ENCODE peak calls at places on chromosomes 13 and 19, in seven cellular contexts. O is HCT116, F is K562, Q is H1, U is SK-N-SH, T is GM12878, A is HepG2. N is an unnamed sample.

GRCh38 chr19:16078311-16078758 is 2.0 kb downstream of the TPM4 start:
- DNase-seq in O (no peak), F (peak), Q (no peak), U (no peak), T (no peak), A (no peak), N (no peak)

GRCh38 chr19:30362156-30362754 is 9.9 kb upstream of the ZNF536 start:
- DNase-seq in O (no peak), F (no peak), Q (no peak), U (no peak), T (no peak), A (no peak), N (no peak)

GRCh38 chr19:27745978-27746542 is 1466.9 kb downstream of the UQCRFS1 start:
- DNase-seq in O (no peak), F (no peak), Q (peak), U (no peak), T (no peak), A (no peak), N (no peak)

GRCh38 chr19:16421982-16422381 is 49.8 kb downstream of the EPS15L1 start:
- DNase-seq in O (no peak), F (no peak), Q (no peak), U (no peak), T (no peak), A (no peak), N (no peak)

GRCh38 chr19:44313231-44313630 is 8.4 kb upstream of the ZNF235 start:
- DNase-seq in O (no peak), F (no peak), Q (no peak), U (no peak), T (no peak), A (no peak), N (no peak)

GRCh38 chr13:113405481-113406300 is 41.8 kb upstream of the GRTP1 start:
- DNase-seq in O (no peak), F (no peak), Q (no peak), U (no peak), T (no peak), A (no peak), N (no peak)

GRCh38 chr13:67574320-67575233 is 344.4 kb upstream of the PCDH9 start:
- DNase-seq in O (no peak), F (no peak), Q (no peak), U (no peak), T (no peak), A (no peak), N (no peak)

GRCh38 chr13:36998624-36999041 is 507 bp downstream of the ALG5 start:
- DNase-seq in O (no peak), F (peak), Q (peak), U (peak), T (no peak), A (no peak), N (no peak)

GRCh38 chr19:46542428-46543230 is 47.0 kb upstream of the PNMA8B start:
- DNase-seq in O (peak), F (peak), Q (peak), U (peak), T (no peak), A (peak), N (peak)

GRCh38 chr13:46613409-46614049 is 60.6 kb downstream of the LRCH1 start:
- DNase-seq in O (no peak), F (no peak), Q (no peak), U (no peak), T (no peak), A (no peak), N (no peak)

GRCh38 chr13:73061478-73062275 is 2.9 kb downstream of the KLF5 start:
- DNase-seq in O (no peak), F (no peak), Q (no peak), U (no peak), T (no peak), A (no peak), N (no peak)

DNA sequence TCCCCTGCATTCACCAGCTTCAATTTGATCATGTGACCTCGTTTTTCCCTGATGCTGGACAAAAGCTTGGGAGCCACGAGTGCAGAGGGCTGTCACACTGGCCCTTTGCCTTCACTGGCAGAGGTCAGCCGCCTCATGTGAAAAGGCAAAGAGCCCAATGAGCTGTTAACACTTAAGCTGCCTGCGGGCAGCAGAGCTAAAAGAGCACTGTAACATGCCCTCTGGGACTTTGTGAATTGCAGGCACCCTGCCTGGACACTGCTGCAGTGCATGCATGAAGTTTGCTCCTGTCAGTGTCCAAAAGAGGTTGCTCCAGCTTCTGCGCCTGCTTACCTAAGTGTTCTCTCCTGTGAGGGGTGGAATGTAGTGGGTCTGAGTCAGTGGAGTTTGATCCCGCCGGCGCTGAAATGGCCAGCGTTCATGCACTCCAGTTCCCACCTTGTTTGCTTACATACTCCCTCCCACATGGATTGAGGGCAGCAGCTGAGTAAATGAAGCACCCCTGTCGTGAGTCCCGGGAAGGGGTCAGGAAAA is 193.7 kb downstream of the RFC3 start:
- DNase-seq in O (no peak), F (no peak), Q (no peak), U (no peak), T (no peak), A (peak), N (peak)
- TF ChIP-seq JUND in O (no peak), F (no peak), Q (no peak), U (no peak), T (no peak), A (peak), N (no peak)

GRCh38 chr13:50393641-50394040 is 378.4 kb downstream of the KCNRG start:
- DNase-seq in O (no peak), F (peak), Q (no peak), U (no peak), T (no peak), A (no peak), N (no peak)
- TF ChIP-seq JUND in O (no peak), F (no peak), Q (no peak), U (no peak), T (no peak), A (no peak), N (no peak)

GRCh38 chr13:48070942-48071341 is 24.0 kb downstream of the MED4 start:
- DNase-seq in O (no peak), F (no peak), Q (no peak), U (no peak), T (no peak), A (no peak), N (no peak)
- TF ChIP-seq JUND in O (no peak), F (no peak), Q (no peak), U (no peak), T (no peak), A (no peak), N (no peak)

GRCh38 chr13:44904982-44905381 is 84.3 kb downstream of the NUFIP1 start:
- DNase-seq in O (no peak), F (no peak), Q (no peak), U (no peak), T (no peak), A (no peak), N (no peak)
- TF ChIP-seq JUND in O (no peak), F (no peak), Q (no peak), U (peak), T (no peak), A (no peak), N (no peak)

DNA sequence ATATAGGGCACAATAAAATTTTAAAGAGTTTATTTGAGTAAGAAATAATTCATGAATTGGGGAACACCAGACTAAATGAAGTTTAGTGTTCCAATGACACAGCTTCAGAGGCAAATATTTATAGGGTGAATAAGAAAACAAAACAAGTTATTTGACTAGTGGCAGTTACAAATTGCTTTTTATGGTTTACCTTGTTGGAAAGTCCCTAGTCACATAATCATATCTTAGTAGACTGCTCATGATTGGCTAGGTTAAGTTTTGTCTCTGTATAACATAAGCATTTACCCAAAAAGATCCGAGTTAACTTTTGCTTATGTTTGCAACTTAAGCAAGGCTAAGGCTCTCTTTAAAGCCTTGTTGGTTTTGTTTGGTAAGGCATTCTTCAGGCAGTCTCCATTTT is 224.7 kb upstream of the MIR17HG start:
- DNase-seq in O (no peak), F (no peak), Q (no peak), U (no peak), T (no peak), A (no peak), N (no peak)
- TF ChIP-seq JUND in O (no peak), F (no peak), Q (no peak), U (no peak), T (no peak), A (no peak), N (no peak)

DNA sequence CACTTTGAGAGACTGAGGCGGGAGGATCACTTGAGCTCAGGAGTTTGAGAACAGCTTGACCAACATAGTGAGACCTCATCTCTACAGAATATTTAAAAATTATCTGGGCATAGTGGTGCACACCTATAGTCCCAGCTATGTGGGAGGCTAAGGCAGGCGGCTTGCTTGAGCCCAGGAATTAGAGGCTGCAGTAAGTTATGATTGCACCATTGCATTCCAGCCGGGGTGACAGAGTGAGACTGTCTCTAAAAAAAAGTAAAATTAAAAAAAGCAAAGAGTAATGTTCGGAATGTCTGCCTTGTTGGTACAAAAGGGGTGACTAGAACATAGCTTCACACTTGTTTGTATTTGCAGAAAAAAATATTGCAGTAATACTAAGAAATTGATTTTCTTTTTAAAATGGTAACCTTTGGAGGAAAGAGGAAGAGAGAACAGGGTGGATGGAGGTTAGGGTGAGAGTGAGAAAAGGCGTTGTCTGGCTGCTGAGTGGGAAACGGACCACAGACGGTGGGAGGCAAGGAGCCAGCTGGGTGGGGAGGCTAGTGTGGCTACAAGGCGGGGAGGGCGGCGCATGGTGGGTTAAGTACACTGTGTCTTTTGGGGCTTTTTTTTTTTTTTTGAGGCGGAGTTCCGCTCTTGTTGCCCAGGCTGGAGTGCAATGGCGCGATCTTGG is 10.2 kb downstream of the PPP1R14A start:
- DNase-seq in O (no peak), F (no peak), Q (no peak), U (no peak), T (no peak), A (no peak), N (no peak)
- TF ChIP-seq JUND in O (no peak), F (no peak), Q (no peak), U (no peak), T (no peak), A (no peak), N (no peak)